ENCODE peak calls at places on chromosomes 5 and 9, in four cellular contexts. O is spleen, B is suprapubic skin, T is H1. U is an unnamed sample.

GRCh38 chr9:133031130-133031422 is 279 bp downstream of the GTF3C5 start:
- DNase-seq in O (no peak), B (no peak), T (no peak), U (no peak)

GRCh38 chr5:32329395-32329834 is 16.7 kb upstream of the MTMR12 start:
- DNase-seq in O (peak), B (no peak), T (peak), U (peak)

GRCh38 chr5:133525048-133525447 is 87.3 kb downstream of the FSTL4 start:
- DNase-seq in O (no peak), B (no peak), T (no peak), U (no peak)

GRCh38 chr5:37900692-37901091 is 60.9 kb upstream of the GDNF start:
- DNase-seq in O (no peak), B (no peak), T (no peak), U (peak)

GRCh38 chr9:92558612-92559374 is 23.0 kb upstream of the ECM2 start:
- DNase-seq in O (no peak), B (no peak), T (no peak), U (peak)

GRCh38 chr5:73701566-73701965 is 75.6 kb downstream of the ARHGEF28 start:
- DNase-seq in O (no peak), B (no peak), T (no peak), U (no peak)

GRCh38 chr5:91151947-91152346 is 231.2 kb downstream of the ARRDC3 start:
- DNase-seq in O (no peak), B (no peak), T (no peak), U (peak)

GRCh38 chr5:81245871-81246235 is 12.7 kb downstream of the CKMT2 start:
- DNase-seq in O (no peak), B (no peak), T (no peak), U (no peak)

GRCh38 chr9:4375424-4376195 is 75.7 kb upstream of the GLIS3 start:
- DNase-seq in O (no peak), B (no peak), T (no peak), U (no peak)

GRCh38 chr5:76742586-76742985 is 26.7 kb downstream of the F2R start:
- DNase-seq in O (no peak), B (no peak), T (no peak), U (no peak)

GRCh38 chr9:104269996-104270963 is 176.2 kb downstream of the SMC2 start:
- DNase-seq in O (no peak), B (no peak), T (no peak), U (no peak)

GRCh38 chr5:74148321-74148720 is 492.2 kb downstream of the ENC1 start:
- DNase-seq in O (no peak), B (no peak), T (no peak), U (no peak)

GRCh38 chr9:133286523-133286922 is 11.5 kb upstream of the ABO start:
- DNase-seq in O (no peak), B (peak), T (no peak), U (no peak)

GRCh38 chr5:172828911-172829431 is 5.1 kb upstream of the ERGIC1 start:
- DNase-seq in O (no peak), B (no peak), T (no peak), U (no peak)

GRCh38 chr9:129840024-129840423 is 4.8 kb downstream of the USP20 start:
- DNase-seq in O (no peak), B (no peak), T (no peak), U (no peak)

GRCh38 chr5:15476977-15477376 is 23.0 kb upstream of the FBXL7 start:
- DNase-seq in O (no peak), B (no peak), T (no peak), U (no peak)

GRCh38 chr9:89881431-89881830 is 276.6 kb downstream of the GADD45G start:
- DNase-seq in O (no peak), B (no peak), T (no peak), U (no peak)

GRCh38 chr5:167851416-167851815 is 440.0 kb upstream of the WWC1 start:
- DNase-seq in O (no peak), B (no peak), T (no peak), U (no peak)

GRCh38 chr9:89464991-89465390 is 32.9 kb downstream of the SEMA4D start:
- DNase-seq in O (peak), B (no peak), T (no peak), U (no peak)

GRCh38 chr9:105413486-105414068 is 34.3 kb upstream of the FSD1L start:
- DNase-seq in O (no peak), B (no peak), T (no peak), U (peak)

GRCh38 chr5:106862450-106863193 is 808.1 kb downstream of the EFNA5 start:
- DNase-seq in O (no peak), B (no peak), T (no peak), U (no peak)

GRCh38 chr5:56639491-56639890 is 175.9 kb upstream of the MAP3K1 start:
- DNase-seq in O (no peak), B (no peak), T (no peak), U (no peak)

GRCh38 chr9:126661521-126662251 is 48.0 kb downstream of the LMX1B start:
- DNase-seq in O (no peak), B (no peak), T (peak), U (no peak)

GRCh38 chr9:74281674-74282073 is 215.5 kb upstream of the RORB start:
- DNase-seq in O (no peak), B (no peak), T (no peak), U (no peak)

GRCh38 chr5:139862313-139862712 is 66.7 kb downstream of the PSD2 start:
- DNase-seq in O (no peak), B (no peak), T (no peak), U (no peak)

GRCh38 chr9:15081021-15081753 is 171.0 kb upstream of the FREM1 start:
- DNase-seq in O (no peak), B (no peak), T (no peak), U (no peak)

GRCh38 chr9:97293207-97293721 is 14.2 kb upstream of the CCDC180 start:
- DNase-seq in O (peak), B (no peak), T (no peak), U (no peak)

GRCh38 chr5:169988947-169989346 is 8.7 kb upstream of the INSYN2B start:
- DNase-seq in O (no peak), B (no peak), T (no peak), U (no peak)

GRCh38 chr5:160133071-160133917 is 14.0 kb upstream of the PWWP2A start:
- DNase-seq in O (no peak), B (no peak), T (peak), U (no peak)

GRCh38 chr9:135960328-135961276 is 571 bp downstream of the UBAC1 start:
- DNase-seq in O (no peak), B (no peak), T (no peak), U (peak)
- TF ChIP-seq POLR2A in O (no peak), B (no peak), T (no peak), U (peak)

GRCh38 chr9:83969602-83970001 is 10.4 kb downstream of the HNRNPK start:
- DNase-seq in O (no peak), B (no peak), T (no peak), U (no peak)
- TF ChIP-seq POLR2AphosphoS5 in O (no peak), B (no peak), T (peak), U (no peak)

GRCh38 chr9:113837349-113837748 is 38.8 kb upstream of the ZNF618 start:
- DNase-seq in O (no peak), B (no peak), T (no peak), U (no peak)
- TF ChIP-seq POLR2A in O (no peak), B (no peak), T (no peak), U (no peak)

GRCh38 chr5:97842687-97843086 is 659.6 kb upstream of the RIOK2 start:
- DNase-seq in O (no peak), B (no peak), T (no peak), U (no peak)

GRCh38 chr5:97840643-97841042 is 657.6 kb upstream of the RIOK2 start:
- DNase-seq in O (no peak), B (no peak), T (no peak), U (no peak)

GRCh38 chr5:97835128-97835527 is 652.1 kb upstream of the RIOK2 start:
- DNase-seq in O (no peak), B (no peak), T (no peak), U (no peak)

GRCh38 chr5:97838214-97838613 is 655.2 kb upstream of the RIOK2 start:
- DNase-seq in O (no peak), B (no peak), T (no peak), U (no peak)

DNA sequence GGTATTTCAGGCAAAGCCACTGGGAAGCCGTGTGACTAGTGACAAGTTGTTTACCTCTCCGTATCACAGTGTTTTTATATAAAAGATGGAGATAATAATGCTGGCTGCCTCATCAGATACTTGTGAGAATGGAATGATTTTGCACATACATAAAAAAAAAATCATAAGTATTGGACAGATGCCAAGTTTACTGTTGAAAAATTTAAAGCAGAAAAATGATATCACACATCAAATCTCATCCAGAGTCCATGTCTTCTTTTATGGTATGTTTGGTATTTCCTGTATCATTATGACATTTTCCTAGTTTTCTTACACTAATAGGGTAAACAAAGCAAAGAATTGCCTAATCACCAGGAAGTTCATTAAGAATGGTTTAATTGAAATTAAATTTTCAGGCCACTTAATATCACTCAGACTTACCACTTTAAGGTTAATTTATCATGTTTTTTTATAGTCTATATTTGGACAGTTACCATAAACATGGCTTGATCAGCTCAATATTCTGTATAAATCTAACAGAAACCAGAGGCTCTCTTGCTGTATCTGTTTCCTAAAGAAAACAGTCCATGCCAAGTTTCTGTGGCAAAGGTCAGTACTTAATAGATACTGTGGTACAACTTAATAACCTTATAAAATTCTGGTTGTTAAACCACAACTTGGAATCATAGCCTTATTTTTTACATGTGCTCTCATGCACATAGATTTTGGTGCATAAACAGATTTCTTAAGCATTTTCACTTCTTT is 656.5 kb upstream of the RIOK2 start:
- DNase-seq in O (no peak), B (no peak), T (no peak), U (no peak)
- TF ChIP-seq POLR2AphosphoS5 in O (no peak), B (no peak), T (no peak), U (no peak)

DNA sequence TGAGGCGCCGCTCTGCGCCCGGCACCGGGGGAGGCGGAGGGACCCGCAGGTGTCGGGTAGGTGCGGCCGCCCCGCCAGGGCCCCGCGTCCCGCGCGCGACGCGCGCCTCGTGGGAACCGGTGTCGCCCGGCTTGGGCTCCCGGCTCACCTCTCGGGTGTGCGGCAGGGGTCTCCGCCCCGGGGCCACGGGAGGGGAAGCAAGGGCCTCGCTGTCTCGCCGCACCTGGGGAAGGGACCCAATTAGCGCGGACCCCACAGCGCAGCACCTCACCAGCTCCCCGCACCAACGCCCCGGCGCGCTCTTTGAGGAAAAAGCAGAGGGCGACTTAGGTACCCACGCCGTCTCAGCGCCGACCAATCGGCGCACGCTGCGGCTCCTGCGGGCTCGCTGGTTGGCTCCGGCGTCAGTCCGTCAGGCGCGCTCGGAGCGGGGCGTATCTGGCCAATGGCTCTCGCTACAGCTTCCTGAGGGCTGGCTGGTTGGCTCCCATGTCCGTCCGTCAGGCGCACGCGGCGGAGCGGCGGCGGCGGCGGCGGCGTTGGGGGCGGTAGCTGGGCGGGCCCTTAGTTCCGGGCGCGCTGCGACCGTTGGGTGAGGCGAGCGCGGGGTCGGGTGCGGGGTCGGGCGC is at the start of gene TRAF2:
- DNase-seq in O (peak), B (peak), T (peak), U (peak)
- TF ChIP-seq POLR2A in O (no peak), B (no peak), T (no peak), U (peak)

GRCh38 chr9:135020481-135021392 is 66.7 kb upstream of the OLFM1 start:
- DNase-seq in O (no peak), B (no peak), T (no peak), U (no peak)

GRCh38 chr9:135019224-135019623 is 68.2 kb upstream of the OLFM1 start:
- DNase-seq in O (no peak), B (no peak), T (no peak), U (no peak)

GRCh38 chr9:135022191-135022870 is 65.1 kb upstream of the OLFM1 start:
- DNase-seq in O (peak), B (no peak), T (no peak), U (no peak)

GRCh38 chr9:135023389-135023788 is 64.1 kb upstream of the OLFM1 start:
- DNase-seq in O (no peak), B (no peak), T (no peak), U (no peak)

GRCh38 chr9:135021393-135021789 is 66.1 kb upstream of the OLFM1 start:
- DNase-seq in O (no peak), B (no peak), T (no peak), U (no peak)
- TF ChIP-seq POLR2AphosphoS5 in O (no peak), B (no peak), T (no peak), U (no peak)

GRCh38 chr5:142012792-142013388 is at the start of gene GNPDA1:
- DNase-seq in O (peak), B (peak), T (peak), U (peak)
- TF ChIP-seq POLR2A in O (no peak), B (no peak), T (peak), U (peak)

GRCh38 chr9:77981332-77981731 is 50.3 kb downstream of the GNAQ start:
- DNase-seq in O (peak), B (no peak), T (no peak), U (peak)

GRCh38 chr9:77980622-77981021 is 51.0 kb downstream of the GNAQ start:
- DNase-seq in O (no peak), B (no peak), T (no peak), U (no peak)

GRCh38 chr9:77975023-77975422 is 56.6 kb downstream of the GNAQ start:
- DNase-seq in O (no peak), B (no peak), T (no peak), U (no peak)

GRCh38 chr9:77977210-77977611 is 54.4 kb downstream of the GNAQ start:
- DNase-seq in O (no peak), B (no peak), T (peak), U (peak)

GRCh38 chr9:77978086-77978781 is 53.4 kb downstream of the GNAQ start:
- DNase-seq in O (no peak), B (no peak), T (no peak), U (no peak)
- TF ChIP-seq POLR2AphosphoS5 in O (no peak), B (no peak), T (no peak), U (no peak)

DNA sequence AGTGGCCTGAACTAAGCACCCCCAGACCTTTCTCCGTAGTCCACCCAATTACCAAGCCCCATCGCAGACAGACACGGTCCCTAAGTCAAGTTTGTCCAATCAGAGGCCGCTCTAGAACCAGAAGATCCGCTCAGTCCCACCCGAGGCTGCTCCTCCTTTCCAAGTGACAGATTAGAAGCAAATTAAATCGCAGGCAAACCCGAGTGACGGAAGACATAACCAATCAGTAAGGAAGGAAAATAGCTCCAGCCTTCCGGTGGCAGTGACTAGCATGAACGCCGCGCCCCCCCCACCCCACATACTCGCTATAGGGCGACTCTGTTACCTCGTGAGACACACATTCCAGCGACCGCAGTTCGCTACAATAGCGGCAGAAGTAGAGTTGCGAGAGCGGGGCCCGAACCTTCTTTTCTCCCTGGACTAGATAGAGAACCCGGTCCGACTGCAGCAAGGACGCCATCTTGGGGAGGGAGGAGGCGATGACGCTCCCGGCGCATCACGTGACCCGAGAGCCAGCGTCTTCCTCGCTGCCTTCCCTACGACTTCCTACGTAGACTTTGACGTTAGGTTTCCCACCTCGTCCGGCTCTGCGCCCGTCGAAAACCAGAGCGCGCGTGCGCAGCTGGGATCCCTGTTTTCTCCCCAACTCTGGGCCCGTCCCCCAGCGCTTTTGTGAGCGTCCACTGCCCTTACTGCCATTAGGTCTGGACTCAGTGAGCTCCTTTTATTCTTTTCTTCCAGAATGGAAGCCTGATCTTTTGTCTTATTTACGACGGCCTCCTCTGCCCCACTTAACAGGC is at the start of gene DCTN4:
- DNase-seq in O (peak), B (peak), T (peak), U (peak)
- TF ChIP-seq POLR2A in O (peak), B (no peak), T (peak), U (peak)

GRCh38 chr9:98341157-98342102 is 86.0 kb upstream of the TBC1D2 start:
- DNase-seq in O (no peak), B (no peak), T (no peak), U (no peak)
- TF ChIP-seq POLR2AphosphoS5 in O (no peak), B (no peak), T (no peak), U (no peak)

U was measured in transverse colon.